ENCODE peak calls at places on chromosomes 2 and 18, in eight cellular contexts. One of them, this sample, is unnamed.

GRCh38 chr2:71943238-71944182 is 204.2 kb downstream of the CYP26B1 start:
- DNase-seq in HCT116: no peak
- DNase-seq in endothelial cell of umbilical vein: no peak
- DNase-seq in SK-N-SH: no peak
- DNase-seq in HepG2: no peak
- DNase-seq in K562: no peak
- DNase-seq in H1: peak
- DNase-seq in GM12878: no peak
- DNase-seq in this sample: no peak

GRCh38 chr2:7749895-7750559 is 832.8 kb downstream of the RNF144A start:
- DNase-seq in HCT116: no peak
- DNase-seq in endothelial cell of umbilical vein: no peak
- DNase-seq in SK-N-SH: no peak
- DNase-seq in HepG2: no peak
- DNase-seq in K562: no peak
- DNase-seq in H1: no peak
- DNase-seq in GM12878: no peak
- DNase-seq in this sample: no peak

GRCh38 chr2:224055101-224055500 is 16.0 kb upstream of the SERPINE2 start:
- DNase-seq in HCT116: no peak
- DNase-seq in endothelial cell of umbilical vein: no peak
- DNase-seq in SK-N-SH: no peak
- DNase-seq in HepG2: no peak
- DNase-seq in K562: no peak
- DNase-seq in H1: no peak
- DNase-seq in GM12878: no peak
- DNase-seq in this sample: no peak

GRCh38 chr2:112084689-112085381 is 29.8 kb downstream of the TMEM87B start:
- DNase-seq in HCT116: no peak
- DNase-seq in endothelial cell of umbilical vein: no peak
- DNase-seq in SK-N-SH: no peak
- DNase-seq in HepG2: peak
- DNase-seq in K562: no peak
- DNase-seq in H1: no peak
- DNase-seq in GM12878: no peak
- DNase-seq in this sample: no peak

GRCh38 chr18:79472946-79473345 is 77.2 kb downstream of the NFATC1 start:
- DNase-seq in HCT116: no peak
- DNase-seq in endothelial cell of umbilical vein: no peak
- DNase-seq in SK-N-SH: no peak
- DNase-seq in HepG2: no peak
- DNase-seq in K562: no peak
- DNase-seq in H1: no peak
- DNase-seq in GM12878: no peak
- DNase-seq in this sample: no peak

GRCh38 chr2:128287780-128288735 is 30.6 kb downstream of the HS6ST1 start:
- DNase-seq in HCT116: no peak
- DNase-seq in endothelial cell of umbilical vein: no peak
- DNase-seq in SK-N-SH: no peak
- DNase-seq in HepG2: no peak
- DNase-seq in K562: no peak
- DNase-seq in H1: no peak
- DNase-seq in GM12878: no peak
- DNase-seq in this sample: no peak

GRCh38 chr2:218428846-218429558 is 10.1 kb downstream of the VIL1 start:
- DNase-seq in HCT116: no peak
- DNase-seq in endothelial cell of umbilical vein: no peak
- DNase-seq in SK-N-SH: no peak
- DNase-seq in HepG2: no peak
- DNase-seq in K562: no peak
- DNase-seq in H1: no peak
- DNase-seq in GM12878: no peak
- DNase-seq in this sample: no peak

GRCh38 chr2:79040967-79041582 is 15.6 kb downstream of the REG3G start:
- DNase-seq in HCT116: no peak
- DNase-seq in endothelial cell of umbilical vein: no peak
- DNase-seq in SK-N-SH: peak
- DNase-seq in HepG2: peak
- DNase-seq in K562: no peak
- DNase-seq in H1: no peak
- DNase-seq in GM12878: no peak
- DNase-seq in this sample: peak

GRCh38 chr2:8049851-8050571 is 631.8 kb upstream of the ID2 start:
- DNase-seq in HCT116: no peak
- DNase-seq in endothelial cell of umbilical vein: no peak
- DNase-seq in SK-N-SH: no peak
- DNase-seq in HepG2: no peak
- DNase-seq in K562: no peak
- DNase-seq in H1: no peak
- DNase-seq in GM12878: peak
- DNase-seq in this sample: no peak

GRCh38 chr2:156505696-156506095 is 69.5 kb downstream of the GPD2 start:
- DNase-seq in HCT116: no peak
- DNase-seq in endothelial cell of umbilical vein: no peak
- DNase-seq in SK-N-SH: no peak
- DNase-seq in HepG2: no peak
- DNase-seq in K562: no peak
- DNase-seq in H1: no peak
- DNase-seq in GM12878: no peak
- DNase-seq in this sample: no peak

DNA sequence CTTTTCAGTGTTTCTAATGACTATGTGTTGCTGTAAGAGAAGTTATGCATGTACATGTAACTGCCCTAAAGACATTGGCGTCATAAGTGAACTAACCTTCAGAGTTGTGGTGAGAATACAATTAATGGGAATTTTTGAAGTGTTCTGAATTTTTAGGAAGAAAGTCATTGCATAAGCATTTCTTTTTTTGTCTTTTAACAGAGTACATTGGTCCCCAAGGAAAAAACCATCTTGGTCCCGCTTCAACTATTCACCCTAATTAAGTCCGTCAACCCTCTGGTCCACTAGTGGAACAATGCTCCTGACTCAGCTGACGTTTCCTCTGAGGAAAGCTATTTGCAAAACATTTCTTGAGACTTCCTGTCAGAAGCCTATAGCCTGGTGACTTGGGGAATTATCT is 41.1 kb upstream of the VIT start:
- DNase-seq in HCT116: no peak
- DNase-seq in endothelial cell of umbilical vein: peak
- DNase-seq in SK-N-SH: no peak
- DNase-seq in HepG2: no peak
- DNase-seq in K562: no peak
- DNase-seq in H1: no peak
- DNase-seq in GM12878: no peak
- DNase-seq in this sample: no peak
- TF ChIP-seq POLR2AphosphoS5 in HCT116: no peak
- TF ChIP-seq POLR2AphosphoS5 in endothelial cell of umbilical vein: peak
- TF ChIP-seq POLR2AphosphoS5 in SK-N-SH: no peak
- TF ChIP-seq POLR2AphosphoS5 in HepG2: no peak
- TF ChIP-seq POLR2AphosphoS5 in K562: no peak
- TF ChIP-seq POLR2AphosphoS5 in H1: no peak
- TF ChIP-seq POLR2AphosphoS5 in GM12878: no peak
- TF ChIP-seq POLR2AphosphoS5 in this sample: no peak

GRCh38 chr2:27891063-27891819 is 712 bp downstream of the BABAM2 start:
- DNase-seq in HCT116: peak
- DNase-seq in endothelial cell of umbilical vein: peak
- DNase-seq in SK-N-SH: peak
- DNase-seq in HepG2: peak
- DNase-seq in K562: peak
- DNase-seq in H1: peak
- DNase-seq in GM12878: peak
- DNase-seq in this sample: no peak
- H3K9ac ChIP-seq in HCT116: peak
- H3K9ac ChIP-seq in endothelial cell of umbilical vein: peak
- H3K9ac ChIP-seq in SK-N-SH: peak
- H3K9ac ChIP-seq in HepG2: peak
- H3K9ac ChIP-seq in K562: peak
- H3K9ac ChIP-seq in H1: peak
- H3K9ac ChIP-seq in GM12878: peak
- H3K9ac ChIP-seq in this sample: peak

DNA sequence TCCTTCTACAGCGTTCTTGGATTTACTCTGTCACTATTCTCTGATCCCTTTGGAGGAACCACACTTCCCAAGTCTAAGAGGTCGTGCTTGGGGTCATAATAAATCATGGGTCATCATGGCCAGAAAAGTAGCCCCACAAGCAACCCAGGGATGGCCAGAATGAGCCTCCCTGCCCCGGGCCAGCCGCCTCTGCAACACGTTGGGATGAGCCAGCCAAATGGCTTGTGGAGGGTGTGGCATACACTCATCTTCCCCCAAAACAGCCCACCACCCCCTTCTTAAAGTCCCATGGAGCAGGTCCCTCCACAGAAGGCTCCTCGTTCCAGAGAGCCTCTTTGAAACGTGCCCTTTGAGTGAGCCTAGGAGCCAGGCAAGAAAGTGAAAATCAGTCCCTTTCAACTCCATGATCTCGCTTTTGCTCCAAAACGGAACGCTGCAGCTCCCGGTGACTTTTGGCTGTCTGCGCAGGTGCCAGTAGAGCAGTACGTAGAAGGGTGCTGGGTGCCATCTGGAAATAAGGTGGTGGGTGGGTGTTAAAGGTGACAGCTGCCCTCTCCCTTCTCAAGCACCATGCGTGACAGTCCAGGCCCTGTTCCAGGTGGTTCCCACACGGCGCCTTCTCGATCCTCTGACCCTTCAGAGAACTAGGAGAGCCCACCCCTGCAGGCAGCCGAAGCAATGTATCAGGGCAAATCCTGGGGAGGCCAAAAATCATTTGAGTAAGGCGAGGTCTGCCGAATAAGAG is 48.5 kb upstream of the FOSL2 start:
- DNase-seq in HCT116: no peak
- DNase-seq in endothelial cell of umbilical vein: no peak
- DNase-seq in SK-N-SH: no peak
- DNase-seq in HepG2: no peak
- DNase-seq in K562: no peak
- DNase-seq in H1: no peak
- DNase-seq in GM12878: no peak
- DNase-seq in this sample: no peak
- H3K27ac ChIP-seq in HCT116: no peak
- H3K27ac ChIP-seq in endothelial cell of umbilical vein: no peak
- H3K27ac ChIP-seq in SK-N-SH: no peak
- H3K27ac ChIP-seq in HepG2: no peak
- H3K27ac ChIP-seq in K562: no peak
- H3K27ac ChIP-seq in H1: no peak
- H3K27ac ChIP-seq in GM12878: no peak
- H3K27ac ChIP-seq in this sample: peak

DNA sequence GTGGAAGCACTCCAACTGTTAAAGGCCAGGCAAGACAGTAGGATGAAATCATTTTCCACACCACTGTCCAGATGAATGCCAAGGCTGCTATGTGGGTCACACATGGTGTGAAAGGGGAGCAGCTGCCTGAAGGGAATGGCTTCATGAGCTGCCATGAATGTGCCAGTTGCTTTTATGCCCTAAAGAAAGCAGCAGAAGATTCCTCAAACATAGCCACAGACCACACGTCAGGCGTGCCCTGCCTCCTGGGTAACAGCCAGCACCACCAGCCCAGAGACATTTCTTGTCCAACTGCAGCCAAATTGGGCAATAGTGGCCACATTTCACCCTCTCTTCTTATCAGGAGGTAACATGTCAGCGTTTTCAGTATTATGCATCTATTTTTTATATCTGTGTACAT is 130.2 kb downstream of the MTCL1 start:
- DNase-seq in HCT116: no peak
- DNase-seq in endothelial cell of umbilical vein: no peak
- DNase-seq in SK-N-SH: no peak
- DNase-seq in HepG2: no peak
- DNase-seq in K562: no peak
- DNase-seq in H1: no peak
- DNase-seq in GM12878: no peak
- DNase-seq in this sample: no peak
- TF ChIP-seq POLR2AphosphoS5 in HCT116: no peak
- TF ChIP-seq POLR2AphosphoS5 in endothelial cell of umbilical vein: no peak
- TF ChIP-seq POLR2AphosphoS5 in SK-N-SH: no peak
- TF ChIP-seq POLR2AphosphoS5 in HepG2: no peak
- TF ChIP-seq POLR2AphosphoS5 in K562: no peak
- TF ChIP-seq POLR2AphosphoS5 in H1: no peak
- TF ChIP-seq POLR2AphosphoS5 in GM12878: no peak
- TF ChIP-seq POLR2AphosphoS5 in this sample: no peak

GRCh38 chr2:168243061-168243460 is 4.3 kb downstream of the STK39 start:
- DNase-seq in HCT116: no peak
- DNase-seq in endothelial cell of umbilical vein: no peak
- DNase-seq in SK-N-SH: no peak
- DNase-seq in HepG2: no peak
- DNase-seq in K562: no peak
- DNase-seq in H1: no peak
- DNase-seq in GM12878: no peak
- DNase-seq in this sample: no peak

GRCh38 chr2:168244318-168244717 is 3.1 kb downstream of the STK39 start:
- DNase-seq in HCT116: no peak
- DNase-seq in endothelial cell of umbilical vein: no peak
- DNase-seq in SK-N-SH: no peak
- DNase-seq in HepG2: peak
- DNase-seq in K562: no peak
- DNase-seq in H1: no peak
- DNase-seq in GM12878: no peak
- DNase-seq in this sample: no peak

GRCh38 chr2:168246483-168247340 is 683 bp downstream of the STK39 start:
- DNase-seq in HCT116: no peak
- DNase-seq in endothelial cell of umbilical vein: peak
- DNase-seq in SK-N-SH: peak
- DNase-seq in HepG2: peak
- DNase-seq in K562: peak
- DNase-seq in H1: peak
- DNase-seq in GM12878: no peak
- DNase-seq in this sample: no peak

GRCh38 chr2:168246072-168246482 is 1.3 kb downstream of the STK39 start:
- DNase-seq in HCT116: no peak
- DNase-seq in endothelial cell of umbilical vein: no peak
- DNase-seq in SK-N-SH: peak
- DNase-seq in HepG2: no peak
- DNase-seq in K562: no peak
- DNase-seq in H1: no peak
- DNase-seq in GM12878: no peak
- DNase-seq in this sample: no peak

GRCh38 chr2:168245074-168245825 is 2.1 kb downstream of the STK39 start:
- DNase-seq in HCT116: no peak
- DNase-seq in endothelial cell of umbilical vein: peak
- DNase-seq in SK-N-SH: no peak
- DNase-seq in HepG2: no peak
- DNase-seq in K562: no peak
- DNase-seq in H1: no peak
- DNase-seq in GM12878: no peak
- DNase-seq in this sample: no peak
- H3K9ac ChIP-seq in HCT116: peak
- H3K9ac ChIP-seq in endothelial cell of umbilical vein: no peak
- H3K9ac ChIP-seq in SK-N-SH: peak
- H3K9ac ChIP-seq in HepG2: peak
- H3K9ac ChIP-seq in K562: no peak
- H3K9ac ChIP-seq in H1: no peak
- H3K9ac ChIP-seq in GM12878: no peak
- H3K9ac ChIP-seq in this sample: no peak

DNA sequence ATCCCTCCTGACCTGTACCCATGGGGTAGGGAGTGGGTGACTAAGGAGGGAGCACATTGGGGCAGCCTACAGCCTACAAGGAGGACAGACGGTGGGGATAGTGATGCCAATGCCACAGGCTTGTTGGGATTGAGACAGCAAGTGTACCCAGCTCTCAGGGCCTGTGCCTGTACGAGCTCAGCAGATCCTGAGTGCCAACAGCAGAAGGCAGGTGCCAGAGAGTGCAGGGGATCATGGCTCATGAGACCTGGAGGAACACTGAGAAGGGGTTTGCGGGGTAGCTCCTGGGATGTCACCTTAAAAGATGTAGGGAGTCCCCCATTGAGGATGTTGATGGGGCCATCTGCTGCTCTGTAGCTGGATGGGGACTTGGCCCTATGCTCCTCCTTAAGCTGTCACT is 10.3 kb upstream of the SNED1 start:
- DNase-seq in HCT116: no peak
- DNase-seq in endothelial cell of umbilical vein: no peak
- DNase-seq in SK-N-SH: no peak
- DNase-seq in HepG2: no peak
- DNase-seq in K562: no peak
- DNase-seq in H1: no peak
- DNase-seq in GM12878: no peak
- DNase-seq in this sample: no peak
- H3K27ac ChIP-seq in HCT116: no peak
- H3K27ac ChIP-seq in endothelial cell of umbilical vein: no peak
- H3K27ac ChIP-seq in SK-N-SH: no peak
- H3K27ac ChIP-seq in HepG2: no peak
- H3K27ac ChIP-seq in K562: no peak
- H3K27ac ChIP-seq in H1: no peak
- H3K27ac ChIP-seq in GM12878: no peak
- H3K27ac ChIP-seq in this sample: peak